ENCODE peak calls at places on chromosome 13, in five cellular contexts. One of them, this sample, is unnamed.

GRCh38 chr13:21528616-21529015 is 69.5 kb upstream of the ZDHHC20 start:
- DNase-seq in left cardiac atrium: no peak
- DNase-seq in CD4-positive, CD25-positive, alpha-beta regulatory T cell: no peak
- DNase-seq in GM12865: no peak
- DNase-seq in BE2C: no peak
- DNase-seq in this sample: no peak

GRCh38 chr13:106241974-106242373 is 293.5 kb downstream of the EFNB2 start:
- DNase-seq in left cardiac atrium: no peak
- DNase-seq in GM12865: no peak
- DNase-seq in BE2C: no peak
- DNase-seq in CD4-positive, CD25-positive, alpha-beta regulatory T cell: no peak
- DNase-seq in this sample: no peak

GRCh38 chr13:78997902-78998654 is 339.1 kb upstream of the OBI1 start:
- DNase-seq in CD4-positive, CD25-positive, alpha-beta regulatory T cell: no peak
- DNase-seq in left cardiac atrium: no peak
- DNase-seq in GM12865: no peak
- DNase-seq in BE2C: no peak
- DNase-seq in this sample: no peak

GRCh38 chr13:83048419-83048818 is 833.9 kb downstream of the SLITRK1 start:
- DNase-seq in GM12865: no peak
- DNase-seq in CD4-positive, CD25-positive, alpha-beta regulatory T cell: no peak
- DNase-seq in BE2C: no peak
- DNase-seq in left cardiac atrium: no peak
- DNase-seq in this sample: no peak

GRCh38 chr13:83211301-83211700 is 671.0 kb downstream of the SLITRK1 start:
- DNase-seq in left cardiac atrium: no peak
- DNase-seq in CD4-positive, CD25-positive, alpha-beta regulatory T cell: no peak
- DNase-seq in GM12865: no peak
- DNase-seq in BE2C: no peak
- DNase-seq in this sample: no peak

GRCh38 chr13:89486065-89486464 is 1814.9 kb downstream of the SLITRK5 start:
- DNase-seq in BE2C: no peak
- DNase-seq in CD4-positive, CD25-positive, alpha-beta regulatory T cell: no peak
- DNase-seq in GM12865: no peak
- DNase-seq in left cardiac atrium: no peak
- DNase-seq in this sample: peak

GRCh38 chr13:65472336-65472735 is 1757.8 kb downstream of the PCDH9 start:
- DNase-seq in CD4-positive, CD25-positive, alpha-beta regulatory T cell: no peak
- DNase-seq in GM12865: no peak
- DNase-seq in BE2C: no peak
- DNase-seq in left cardiac atrium: no peak
- DNase-seq in this sample: no peak

GRCh38 chr13:99004931-99005330 is 27.1 kb upstream of the DOCK9 start:
- DNase-seq in CD4-positive, CD25-positive, alpha-beta regulatory T cell: no peak
- DNase-seq in left cardiac atrium: no peak
- DNase-seq in BE2C: no peak
- DNase-seq in GM12865: no peak
- DNase-seq in this sample: no peak

GRCh38 chr13:27967736-27968315 is 1.3 kb downstream of the CDX2 start:
- DNase-seq in GM12865: no peak
- DNase-seq in BE2C: no peak
- DNase-seq in left cardiac atrium: no peak
- DNase-seq in CD4-positive, CD25-positive, alpha-beta regulatory T cell: no peak
- DNase-seq in this sample: peak

GRCh38 chr13:43127103-43127817 is 103.9 kb downstream of the DNAJC15 start:
- DNase-seq in left cardiac atrium: peak
- DNase-seq in BE2C: peak
- DNase-seq in GM12865: no peak
- DNase-seq in CD4-positive, CD25-positive, alpha-beta regulatory T cell: no peak
- DNase-seq in this sample: no peak

GRCh38 chr13:111202745-111203144 is 87.6 kb downstream of the ARHGEF7 start:
- DNase-seq in BE2C: no peak
- DNase-seq in left cardiac atrium: no peak
- DNase-seq in GM12865: peak
- DNase-seq in CD4-positive, CD25-positive, alpha-beta regulatory T cell: no peak
- DNase-seq in this sample: peak

GRCh38 chr13:89115307-89115706 is 1444.1 kb downstream of the SLITRK5 start:
- DNase-seq in BE2C: no peak
- DNase-seq in left cardiac atrium: no peak
- DNase-seq in GM12865: no peak
- DNase-seq in CD4-positive, CD25-positive, alpha-beta regulatory T cell: no peak
- DNase-seq in this sample: no peak

GRCh38 chr13:20654156-20654555 is 49.3 kb upstream of the IL17D start:
- DNase-seq in CD4-positive, CD25-positive, alpha-beta regulatory T cell: no peak
- DNase-seq in left cardiac atrium: no peak
- DNase-seq in BE2C: no peak
- DNase-seq in GM12865: no peak
- DNase-seq in this sample: no peak

GRCh38 chr13:22589880-22590279 is 590.9 kb upstream of the SGCG start:
- DNase-seq in BE2C: no peak
- DNase-seq in left cardiac atrium: no peak
- DNase-seq in GM12865: no peak
- DNase-seq in CD4-positive, CD25-positive, alpha-beta regulatory T cell: no peak
- DNase-seq in this sample: no peak

GRCh38 chr13:95677564-95678386 is 836 bp downstream of the DNAJC3 start:
- DNase-seq in GM12865: no peak
- DNase-seq in left cardiac atrium: no peak
- DNase-seq in BE2C: no peak
- DNase-seq in CD4-positive, CD25-positive, alpha-beta regulatory T cell: no peak
- DNase-seq in this sample: no peak

GRCh38 chr13:93947651-93948050 is 531.8 kb downstream of the DCT start:
- DNase-seq in CD4-positive, CD25-positive, alpha-beta regulatory T cell: no peak
- DNase-seq in BE2C: no peak
- DNase-seq in left cardiac atrium: no peak
- DNase-seq in GM12865: no peak
- DNase-seq in this sample: no peak

GRCh38 chr13:84605927-84606326 is 723.7 kb upstream of the SLITRK1 start:
- DNase-seq in GM12865: no peak
- DNase-seq in BE2C: no peak
- DNase-seq in CD4-positive, CD25-positive, alpha-beta regulatory T cell: no peak
- DNase-seq in left cardiac atrium: no peak
- DNase-seq in this sample: no peak

GRCh38 chr13:64639206-64639605 is 2590.9 kb downstream of the PCDH9 start:
- DNase-seq in left cardiac atrium: no peak
- DNase-seq in CD4-positive, CD25-positive, alpha-beta regulatory T cell: no peak
- DNase-seq in GM12865: no peak
- DNase-seq in BE2C: no peak
- DNase-seq in this sample: no peak

GRCh38 chr13:30133554-30133912 is 173.8 kb downstream of the KATNAL1 start:
- DNase-seq in GM12865: no peak
- DNase-seq in CD4-positive, CD25-positive, alpha-beta regulatory T cell: no peak
- DNase-seq in left cardiac atrium: no peak
- DNase-seq in BE2C: no peak
- DNase-seq in this sample: no peak

GRCh38 chr13:108606424-108606823 is 23.0 kb upstream of the MYO16 start:
- DNase-seq in CD4-positive, CD25-positive, alpha-beta regulatory T cell: no peak
- DNase-seq in left cardiac atrium: no peak
- DNase-seq in GM12865: no peak
- DNase-seq in BE2C: no peak
- DNase-seq in this sample: no peak

GRCh38 chr13:90510319-90510718 is 837.2 kb upstream of the MIR17HG start:
- DNase-seq in left cardiac atrium: no peak
- DNase-seq in CD4-positive, CD25-positive, alpha-beta regulatory T cell: no peak
- DNase-seq in GM12865: no peak
- DNase-seq in BE2C: no peak
- DNase-seq in this sample: no peak

GRCh38 chr13:99798756-99799155 is 172.8 kb downstream of the ZIC5 start:
- DNase-seq in BE2C: no peak
- DNase-seq in left cardiac atrium: no peak
- DNase-seq in GM12865: no peak
- DNase-seq in CD4-positive, CD25-positive, alpha-beta regulatory T cell: no peak
- DNase-seq in this sample: no peak

GRCh38 chr13:57314897-57315520 is 148.0 kb downstream of the PRR20E start:
- DNase-seq in CD4-positive, CD25-positive, alpha-beta regulatory T cell: no peak
- DNase-seq in BE2C: no peak
- DNase-seq in left cardiac atrium: no peak
- DNase-seq in GM12865: no peak
- DNase-seq in this sample: no peak

GRCh38 chr13:43872181-43872580 is 7.4 kb downstream of the CCDC122 start:
- DNase-seq in CD4-positive, CD25-positive, alpha-beta regulatory T cell: no peak
- DNase-seq in GM12865: no peak
- DNase-seq in BE2C: no peak
- DNase-seq in left cardiac atrium: no peak
- DNase-seq in this sample: no peak

GRCh38 chr13:95191821-95192220 is 109.4 kb downstream of the ABCC4 start:
- DNase-seq in GM12865: peak
- DNase-seq in BE2C: peak
- DNase-seq in left cardiac atrium: peak
- DNase-seq in CD4-positive, CD25-positive, alpha-beta regulatory T cell: peak
- DNase-seq in this sample: peak

GRCh38 chr13:44790289-44790688 is 199.0 kb downstream of the NUFIP1 start:
- DNase-seq in BE2C: no peak
- DNase-seq in left cardiac atrium: no peak
- DNase-seq in CD4-positive, CD25-positive, alpha-beta regulatory T cell: no peak
- DNase-seq in GM12865: no peak
- DNase-seq in this sample: no peak

GRCh38 chr13:95643009-95643408 is 1.5 kb downstream of the DZIP1 start:
- DNase-seq in GM12865: no peak
- DNase-seq in CD4-positive, CD25-positive, alpha-beta regulatory T cell: no peak
- DNase-seq in left cardiac atrium: no peak
- DNase-seq in BE2C: no peak
- DNase-seq in this sample: peak

GRCh38 chr13:71867101-71867814 is at the start of gene DACH1:
- DNase-seq in BE2C: peak
- DNase-seq in GM12865: peak
- DNase-seq in left cardiac atrium: peak
- DNase-seq in CD4-positive, CD25-positive, alpha-beta regulatory T cell: no peak
- DNase-seq in this sample: peak

GRCh38 chr13:47004022-47004421 is 107.2 kb upstream of the HTR2A start:
- DNase-seq in GM12865: no peak
- DNase-seq in left cardiac atrium: no peak
- DNase-seq in BE2C: no peak
- DNase-seq in CD4-positive, CD25-positive, alpha-beta regulatory T cell: no peak
- DNase-seq in this sample: no peak

GRCh38 chr13:92805766-92806165 is 420.8 kb upstream of the GPC6 start:
- DNase-seq in CD4-positive, CD25-positive, alpha-beta regulatory T cell: no peak
- DNase-seq in left cardiac atrium: no peak
- DNase-seq in BE2C: no peak
- DNase-seq in GM12865: no peak
- DNase-seq in this sample: no peak

GRCh38 chr13:74528751-74529513 is 394.7 kb upstream of the KLF12 start:
- DNase-seq in BE2C: no peak
- DNase-seq in GM12865: no peak
- DNase-seq in left cardiac atrium: no peak
- DNase-seq in CD4-positive, CD25-positive, alpha-beta regulatory T cell: no peak
- DNase-seq in this sample: no peak

GRCh38 chr13:81302677-81303076 is 961.8 kb upstream of the SPRY2 start:
- DNase-seq in GM12865: no peak
- DNase-seq in CD4-positive, CD25-positive, alpha-beta regulatory T cell: no peak
- DNase-seq in BE2C: no peak
- DNase-seq in left cardiac atrium: no peak
- DNase-seq in this sample: no peak

GRCh38 chr13:41520699-41521630 is 63.6 kb downstream of the RGCC start:
- DNase-seq in left cardiac atrium: no peak
- DNase-seq in GM12865: no peak
- DNase-seq in CD4-positive, CD25-positive, alpha-beta regulatory T cell: no peak
- DNase-seq in BE2C: no peak
- DNase-seq in this sample: no peak

GRCh38 chr13:68023838-68024581 is 793.9 kb upstream of the PCDH9 start:
- DNase-seq in GM12865: no peak
- DNase-seq in BE2C: no peak
- DNase-seq in left cardiac atrium: no peak
- DNase-seq in CD4-positive, CD25-positive, alpha-beta regulatory T cell: no peak
- DNase-seq in this sample: no peak

GRCh38 chr13:87356314-87356713 is 314.9 kb upstream of the SLITRK5 start:
- DNase-seq in left cardiac atrium: no peak
- DNase-seq in CD4-positive, CD25-positive, alpha-beta regulatory T cell: no peak
- DNase-seq in BE2C: no peak
- DNase-seq in GM12865: peak
- DNase-seq in this sample: no peak

GRCh38 chr13:90690458-90691063 is 656.9 kb upstream of the MIR17HG start:
- DNase-seq in CD4-positive, CD25-positive, alpha-beta regulatory T cell: no peak
- DNase-seq in BE2C: no peak
- DNase-seq in left cardiac atrium: no peak
- DNase-seq in GM12865: no peak
- DNase-seq in this sample: no peak

GRCh38 chr13:88565566-88565965 is 894.4 kb downstream of the SLITRK5 start:
- DNase-seq in left cardiac atrium: no peak
- DNase-seq in CD4-positive, CD25-positive, alpha-beta regulatory T cell: no peak
- DNase-seq in BE2C: no peak
- DNase-seq in GM12865: no peak
- DNase-seq in this sample: peak

GRCh38 chr13:67147257-67148218 is 82.6 kb downstream of the PCDH9 start:
- DNase-seq in CD4-positive, CD25-positive, alpha-beta regulatory T cell: no peak
- DNase-seq in left cardiac atrium: no peak
- DNase-seq in BE2C: no peak
- DNase-seq in GM12865: no peak
- DNase-seq in this sample: no peak

GRCh38 chr13:109180905-109181425 is 551.6 kb downstream of the MYO16 start:
- DNase-seq in GM12865: no peak
- DNase-seq in BE2C: no peak
- DNase-seq in left cardiac atrium: no peak
- DNase-seq in CD4-positive, CD25-positive, alpha-beta regulatory T cell: no peak
- DNase-seq in this sample: no peak